ENCODE peak calls at places on chromosomes 16 and 17, in eight cellular contexts. M is glutamatergic neuron, V is ACHN, C is activated T-cell treated with anti-CD3 and anti-CD28 coated beads for 4 hours, X is EL, R is lower leg skin, W is choroid plexus epithelial cell, K is midbrain. U is an unnamed sample.

GRCh38 chr16:67244387-67245188 is 2.7 kb downstream of the FHOD1 start:
- DNase-seq in M (no peak), C (peak; percentile 62), R (peak; percentile 68), X (peak; percentile 98), W (peak; percentile 88), K (peak; percentile 50), V (peak; percentile 91), U (peak; percentile 61)

GRCh38 chr17:6476061-6476833 is 32.0 kb downstream of the PIMREG start:
- DNase-seq in R (no peak), M (no peak), V (no peak), W (no peak), C (no peak), K (no peak), X (no peak), U (no peak)

GRCh38 chr17:78315355-78316114 is 44.3 kb downstream of the SOCS3 start:
- DNase-seq in W (peak; percentile 90), C (peak; percentile 47), M (no peak), X (peak; percentile 96), R (peak; percentile 87), K (no peak), V (peak; percentile 90), U (no peak)

GRCh38 chr17:13384626-13385025 is 217.1 kb downstream of the HS3ST3A1 start:
- DNase-seq in X (no peak), V (no peak), W (no peak), C (no peak), K (no peak), M (no peak), R (no peak), U (no peak)

GRCh38 chr17:38747385-38748328 is 479 bp downstream of the PCGF2 start:
- DNase-seq in C (no peak), V (peak; percentile 48), X (no peak), R (no peak), K (no peak), M (peak; percentile 67), W (no peak), U (no peak)

GRCh38 chr17:21573961-21574610 is 118.2 kb upstream of the KCNJ18 start:
- DNase-seq in R (peak; percentile 29), V (peak; percentile 56), K (peak; percentile 68), M (no peak), X (peak; percentile 45), C (peak; percentile 8), W (peak; percentile 82), U (no peak)

GRCh38 chr16:11967195-11967911 is 2.3 kb downstream of the TNFRSF17 start:
- DNase-seq in C (no peak), M (no peak), X (no peak), K (no peak), W (no peak), V (no peak), R (no peak), U (no peak)

GRCh38 chr16:86527366-86527765 is 17.0 kb downstream of the FOXF1 start:
- DNase-seq in R (no peak), M (no peak), C (no peak), X (no peak), W (no peak), K (no peak), V (no peak), U (no peak)

GRCh38 chr17:28252436-28252835 is 66.6 kb upstream of the TMEM97 start:
- DNase-seq in V (peak; percentile 42), K (no peak), C (no peak), M (no peak), X (peak; percentile 86), R (no peak), W (no peak), U (no peak)

GRCh38 chr16:79076039-79076767 is 524.3 kb downstream of the MAF start:
- DNase-seq in C (no peak), R (no peak), K (no peak), W (no peak), V (no peak), X (no peak), M (no peak), U (no peak)

GRCh38 chr16:27847030-27847550 is 216.4 kb downstream of the GSG1L start:
- DNase-seq in X (peak; percentile 5), V (peak; percentile 20), W (no peak), R (no peak), M (no peak), K (no peak), C (no peak), U (no peak)

GRCh38 chr16:72644911-72645310 is 403.0 kb downstream of the ZFHX3 start:
- DNase-seq in M (no peak), C (no peak), K (no peak), W (no peak), V (no peak), X (no peak), R (no peak), U (no peak)

U was measured in pulmonary artery endothelial cell.